ENCODE peak calls at places on chromosomes 16 and 17, in nine cellular contexts. K, G, X, Y, P, O, A, E and Z are unnamed samples.

GRCh38 chr17:73489333-73489732 is 154.9 kb downstream of the SDK2 start:
- DNase-seq in Y (no peak), G (no peak), A (no peak), P (no peak), X (no peak), K (peak; percentile 77), O (no peak), E (no peak), Z (no peak)

GRCh38 chr17:69654981-69655581 is 240.6 kb downstream of the MAP2K6 start:
- DNase-seq in G (no peak), X (no peak), P (no peak), E (no peak), Y (no peak), O (no peak), A (no peak), K (no peak), Z (no peak)

GRCh38 chr16:5756969-5757368 is 659.4 kb upstream of the EEF2KMT start:
- DNase-seq in E (no peak), Y (no peak), O (no peak), A (no peak), K (no peak), P (no peak), X (no peak), G (no peak), Z (no peak)

GRCh38 chr17:39928868-39929651 is 1.5 kb downstream of the LRRC3C start:
- DNase-seq in X (peak; percentile 37), E (no peak), Y (no peak), G (peak; percentile 50), O (no peak), P (peak; percentile 65), A (peak; percentile 54), K (no peak), Z (peak; percentile 66)

GRCh38 chr17:19424934-19425868 is 14.2 kb downstream of the RNF112 start:
- DNase-seq in X (no peak), A (no peak), Y (no peak), O (no peak), P (no peak), G (no peak), K (no peak), E (peak; percentile 23), Z (no peak)

GRCh38 chr17:76558210-76559095 is 18.6 kb downstream of the PRCD start:
- DNase-seq in P (no peak), Y (no peak), A (no peak), E (no peak), O (no peak), K (peak; percentile 69), G (no peak), X (no peak), Z (no peak)

GRCh38 chr17:1197379-1197778 is 17.6 kb upstream of the ABR start:
- DNase-seq in P (no peak), G (no peak), E (no peak), K (no peak), X (no peak), Y (no peak), A (no peak), O (no peak), Z (no peak)

GRCh38 chr16:46859719-46860152 is 24.4 kb upstream of the GPT2 start:
- DNase-seq in Y (no peak), P (peak; percentile 80), O (no peak), X (no peak), K (no peak), A (no peak), E (no peak), G (no peak), Z (no peak)

GRCh38 chr17:9874722-9875121 is 30.3 kb downstream of the RCVRN start:
- DNase-seq in A (no peak), E (no peak), G (no peak), X (no peak), K (no peak), O (no peak), P (no peak), Y (no peak), Z (no peak)

GRCh38 chr17:74639704-74640142 is 16.2 kb upstream of the CD300E start:
- DNase-seq in E (no peak), G (peak; percentile 24), A (no peak), O (peak; percentile 37), P (no peak), K (no peak), X (peak; percentile 43), Y (no peak), Z (no peak)

GRCh38 chr17:63988741-63989621 is 9.2 kb upstream of the PRR29 start:
- DNase-seq in P (no peak), A (no peak), O (no peak), Y (no peak), X (no peak), K (no peak), E (no peak), G (no peak), Z (no peak)

GRCh38 chr17:4800462-4801185 is 1.5 kb downstream of the C17orf114 start:
- DNase-seq in A (no peak), E (no peak), O (no peak), Y (no peak), G (no peak), P (no peak), K (no peak), X (no peak), Z (no peak)

GRCh38 chr16:69013991-69014390 is 91.5 kb upstream of the HAS3 start:
- DNase-seq in E (no peak), Y (no peak), A (no peak), O (no peak), P (no peak), G (no peak), X (no peak), K (no peak), Z (no peak)

GRCh38 chr17:13024526-13025263 is 6.9 kb upstream of the ELAC2 start:
- DNase-seq in X (peak; percentile 71), K (peak; percentile 83), E (no peak), G (peak; percentile 49), O (peak; percentile 59), Y (no peak), P (peak; percentile 79), A (peak; percentile 61), Z (peak; percentile 53)

GRCh38 chr17:67105213-67105612 is 60.9 kb downstream of the CACNG1 start:
- DNase-seq in O (no peak), X (no peak), G (no peak), P (no peak), E (no peak), K (no peak), Y (no peak), A (no peak), Z (no peak)

GRCh38 chr16:56777533-56777932 is 47.6 kb downstream of the NUP93 start:
- DNase-seq in P (no peak), X (no peak), Y (no peak), K (no peak), G (no peak), A (no peak), O (no peak), E (no peak), Z (no peak)

GRCh38 chr16:56779956-56780355 is 50.0 kb downstream of the NUP93 start:
- DNase-seq in X (no peak), Y (no peak), A (no peak), P (no peak), E (no peak), G (no peak), K (no peak), O (no peak), Z (no peak)

GRCh38 chr16:56783332-56783731 is 53.4 kb downstream of the NUP93 start:
- DNase-seq in A (no peak), K (no peak), O (no peak), P (no peak), E (no peak), X (no peak), G (no peak), Y (no peak), Z (no peak)

GRCh38 chr16:56780646-56781045 is 50.7 kb downstream of the NUP93 start:
- DNase-seq in E (no peak), O (no peak), A (no peak), P (no peak), K (no peak), G (no peak), X (no peak), Y (no peak), Z (no peak)

DNA sequence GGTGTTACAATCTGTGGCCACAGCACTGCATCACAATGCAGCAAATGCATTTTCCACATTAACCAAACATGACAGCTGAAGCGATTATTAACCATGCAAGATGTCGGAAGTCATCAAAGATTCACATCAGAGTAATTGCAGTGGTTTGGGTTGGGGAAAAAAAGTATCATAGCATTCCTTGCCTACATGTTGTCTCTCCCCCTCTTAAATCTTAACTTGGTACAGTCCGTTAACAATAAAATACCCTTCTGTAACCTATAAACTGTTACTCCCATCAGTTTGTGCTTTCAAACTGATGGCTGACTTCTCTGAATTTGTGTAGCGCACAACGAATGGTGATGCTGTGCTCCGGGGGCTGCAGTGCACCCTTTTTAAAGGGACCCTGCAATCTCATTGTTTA is 51.6 kb downstream of the NUP93 start:
- DNase-seq in E (no peak), A (no peak), O (no peak), X (no peak), Y (no peak), K (no peak), P (no peak), G (no peak), Z (no peak)
- TF ChIP-seq CTCF in E (no peak), A (no peak), O (no peak), X (no peak), Y (no peak), K (no peak), P (no peak), G (no peak), Z (no peak)

GRCh38 chr17:45160505-45161287 is 979 bp upstream of the HEXIM2 start:
- DNase-seq in G (no peak), O (peak; percentile 72), P (peak; percentile 68), X (no peak), K (peak; percentile 81), A (no peak), Y (no peak), E (peak; percentile 87), Z (no peak)
- TF ChIP-seq CTCF in G (peak; percentile 24), O (no peak), P (peak; percentile 22), X (peak; percentile 23), K (peak; percentile 34), A (peak; percentile 4), Y (no peak), E (no peak), Z (no peak)

GRCh38 chr17:49708515-49709161 is 874 bp upstream of the SLC35B1 start:
- DNase-seq in Y (no peak), A (no peak), K (no peak), E (no peak), O (no peak), P (no peak), X (no peak), G (no peak), Z (peak; percentile 26)
- TF ChIP-seq CTCF in Y (no peak), A (no peak), K (no peak), E (no peak), O (no peak), P (no peak), X (no peak), G (no peak), Z (no peak)

DNA sequence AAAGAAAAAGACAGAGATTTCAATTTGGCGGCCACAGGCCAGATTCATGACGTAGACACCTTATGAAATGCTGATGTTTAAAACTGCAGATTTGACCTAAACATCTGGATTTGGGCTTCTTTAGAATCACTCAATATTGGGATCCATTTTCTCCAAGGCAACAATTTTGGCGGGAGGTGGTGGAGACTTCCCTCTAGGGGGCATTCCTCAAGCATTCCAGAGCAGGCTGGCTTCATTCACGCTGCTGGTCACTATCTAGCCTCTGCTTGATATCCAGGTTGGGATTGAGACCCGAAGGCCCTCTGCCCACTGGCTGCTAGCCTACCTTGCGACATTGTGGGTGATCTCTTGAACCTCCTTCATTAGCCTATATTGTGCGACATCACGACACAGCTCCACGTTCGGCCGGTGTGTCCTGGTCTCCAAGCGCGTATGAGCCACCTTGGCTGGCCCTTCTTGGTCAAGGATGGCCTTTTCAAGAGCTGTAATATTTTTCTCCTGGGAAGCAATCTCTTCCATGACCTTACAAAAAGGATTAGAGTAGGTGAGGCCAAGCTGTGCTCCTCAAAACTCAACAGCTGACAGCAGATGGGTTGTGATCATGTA is 24.5 kb downstream of the FBXO39 start:
- DNase-seq in A (no peak), E (no peak), K (no peak), O (no peak), P (no peak), X (no peak), Y (peak; percentile 42), G (no peak), Z (no peak)
- TF ChIP-seq CTCF in A (no peak), E (no peak), K (no peak), O (no peak), P (no peak), X (peak; percentile 36), Y (no peak), G (peak; percentile 52), Z (no peak)